ENCODE peak calls at places on chromosomes 5 and 9, in eight cellular contexts. One of them, this sample, is unnamed.

GRCh38 chr9:16915126-16915831 is 44.8 kb upstream of the BNC2 start:
- DNase-seq in NCI-H460: no peak
- DNase-seq in ACHN: no peak
- DNase-seq in ELR: no peak
- DNase-seq in NCI-H1694 treated with DMSO at 0.1 percent for 48 hours: no peak
- DNase-seq in foreskin fibroblast: peak
- DNase-seq in fibroblast of pulmonary artery: no peak
- DNase-seq in GM10248: no peak
- DNase-seq in this sample: no peak

GRCh38 chr5:170108266-170108785 is 2.6 kb downstream of the FOXI1 start:
- DNase-seq in ACHN: no peak
- DNase-seq in GM10248: no peak
- DNase-seq in NCI-H1694 treated with DMSO at 0.1 percent for 48 hours: no peak
- DNase-seq in ELR: no peak
- DNase-seq in NCI-H460: no peak
- DNase-seq in fibroblast of pulmonary artery: no peak
- DNase-seq in foreskin fibroblast: no peak
- DNase-seq in this sample: no peak

GRCh38 chr5:59360130-59360555 is 533.4 kb downstream of the PDE4D start:
- DNase-seq in fibroblast of pulmonary artery: peak
- DNase-seq in NCI-H1694 treated with DMSO at 0.1 percent for 48 hours: no peak
- DNase-seq in foreskin fibroblast: peak
- DNase-seq in NCI-H460: peak
- DNase-seq in ELR: no peak
- DNase-seq in GM10248: no peak
- DNase-seq in ACHN: no peak
- DNase-seq in this sample: no peak

GRCh38 chr5:149485655-149486615 is 65.3 kb downstream of the CSNK1A1 start:
- DNase-seq in fibroblast of pulmonary artery: peak
- DNase-seq in foreskin fibroblast: peak
- DNase-seq in NCI-H1694 treated with DMSO at 0.1 percent for 48 hours: peak
- DNase-seq in ELR: peak
- DNase-seq in NCI-H460: peak
- DNase-seq in ACHN: peak
- DNase-seq in GM10248: no peak
- DNase-seq in this sample: no peak

GRCh38 chr9:74887981-74888370 is 255 bp upstream of the TRPM6 start:
- DNase-seq in fibroblast of pulmonary artery: no peak
- DNase-seq in foreskin fibroblast: no peak
- DNase-seq in ELR: no peak
- DNase-seq in NCI-H1694 treated with DMSO at 0.1 percent for 48 hours: no peak
- DNase-seq in GM10248: no peak
- DNase-seq in ACHN: no peak
- DNase-seq in NCI-H460: no peak
- DNase-seq in this sample: no peak

GRCh38 chr9:95515272-95516113 is 1.3 kb downstream of the PTCH1 start:
- DNase-seq in fibroblast of pulmonary artery: no peak
- DNase-seq in foreskin fibroblast: peak
- DNase-seq in NCI-H460: no peak
- DNase-seq in NCI-H1694 treated with DMSO at 0.1 percent for 48 hours: peak
- DNase-seq in GM10248: peak
- DNase-seq in ACHN: peak
- DNase-seq in ELR: peak
- DNase-seq in this sample: no peak

GRCh38 chr5:159198063-159199036 is 11.0 kb downstream of the RNF145 start:
- DNase-seq in NCI-H1694 treated with DMSO at 0.1 percent for 48 hours: no peak
- DNase-seq in foreskin fibroblast: no peak
- DNase-seq in fibroblast of pulmonary artery: no peak
- DNase-seq in NCI-H460: no peak
- DNase-seq in ACHN: no peak
- DNase-seq in GM10248: peak
- DNase-seq in ELR: no peak
- DNase-seq in this sample: no peak

GRCh38 chr5:17221843-17222614 is 4.6 kb downstream of the BASP1 start:
- DNase-seq in fibroblast of pulmonary artery: peak
- DNase-seq in GM10248: no peak
- DNase-seq in ELR: no peak
- DNase-seq in NCI-H460: no peak
- DNase-seq in NCI-H1694 treated with DMSO at 0.1 percent for 48 hours: no peak
- DNase-seq in foreskin fibroblast: no peak
- DNase-seq in ACHN: no peak
- DNase-seq in this sample: no peak

GRCh38 chr9:127991757-127992274 is 11.0 kb upstream of the EEIG1 start:
- DNase-seq in GM10248: no peak
- DNase-seq in NCI-H460: no peak
- DNase-seq in ELR: no peak
- DNase-seq in ACHN: no peak
- DNase-seq in NCI-H1694 treated with DMSO at 0.1 percent for 48 hours: no peak
- DNase-seq in fibroblast of pulmonary artery: no peak
- DNase-seq in foreskin fibroblast: no peak
- DNase-seq in this sample: no peak

GRCh38 chr5:68071731-68072130 is 143.8 kb upstream of the PIK3R1 start:
- DNase-seq in ACHN: no peak
- DNase-seq in NCI-H1694 treated with DMSO at 0.1 percent for 48 hours: no peak
- DNase-seq in fibroblast of pulmonary artery: no peak
- DNase-seq in NCI-H460: no peak
- DNase-seq in ELR: peak
- DNase-seq in foreskin fibroblast: peak
- DNase-seq in GM10248: peak
- DNase-seq in this sample: no peak

GRCh38 chr9:36487482-36488321 is 85.0 kb upstream of the MELK start:
- DNase-seq in ACHN: peak
- DNase-seq in NCI-H1694 treated with DMSO at 0.1 percent for 48 hours: peak
- DNase-seq in NCI-H460: peak
- DNase-seq in GM10248: peak
- DNase-seq in foreskin fibroblast: peak
- DNase-seq in fibroblast of pulmonary artery: peak
- DNase-seq in ELR: peak
- DNase-seq in this sample: peak

GRCh38 chr5:177369050-177369912 is 11.6 kb downstream of the RGS14 start:
- DNase-seq in fibroblast of pulmonary artery: peak
- DNase-seq in ACHN: peak
- DNase-seq in foreskin fibroblast: peak
- DNase-seq in NCI-H460: peak
- DNase-seq in NCI-H1694 treated with DMSO at 0.1 percent for 48 hours: peak
- DNase-seq in ELR: peak
- DNase-seq in GM10248: peak
- DNase-seq in this sample: no peak

GRCh38 chr5:87394407-87394806 is 18.3 kb downstream of the CCNH start:
- DNase-seq in NCI-H1694 treated with DMSO at 0.1 percent for 48 hours: no peak
- DNase-seq in GM10248: no peak
- DNase-seq in fibroblast of pulmonary artery: peak
- DNase-seq in NCI-H460: no peak
- DNase-seq in ACHN: peak
- DNase-seq in ELR: peak
- DNase-seq in foreskin fibroblast: peak
- DNase-seq in this sample: no peak

GRCh38 chr9:13437898-13438297 is 158.4 kb upstream of the MPDZ start:
- DNase-seq in GM10248: no peak
- DNase-seq in NCI-H1694 treated with DMSO at 0.1 percent for 48 hours: no peak
- DNase-seq in ELR: no peak
- DNase-seq in ACHN: no peak
- DNase-seq in fibroblast of pulmonary artery: peak
- DNase-seq in NCI-H460: no peak
- DNase-seq in foreskin fibroblast: no peak
- DNase-seq in this sample: no peak